ENCODE peak calls at places on chromosome 7, in seven cellular contexts. W is psoas muscle, Y is HCT116, L is heart left ventricle, V is stomach, M is colonic mucosa, F is breast epithelium. Z is an unnamed sample. For H3K36me3, the result is how much of the 10 kb centered on the place peaks cover.

GRCh38 chr7:141999219-141999618 is 3.5 kb downstream of the MGAM start:
- DNase-seq in W (no peak), Y (no peak), L (no peak), V (no peak), M (peak), F (no peak), Z (no peak)

GRCh38 chr7:9488555-9488954 is 1055.1 kb downstream of the NXPH1 start:
- DNase-seq in W (no peak), Y (no peak), L (no peak), V (no peak), M (no peak), F (no peak), Z (no peak)

GRCh38 chr7:14092376-14092775 is 102.9 kb upstream of the ETV1 start:
- DNase-seq in W (no peak), Y (no peak), L (no peak), V (no peak), M (no peak), F (no peak), Z (no peak)

GRCh38 chr7:114997487-114998404 is 75.9 kb downstream of the MDFIC start:
- DNase-seq in W (no peak), Y (no peak), L (no peak), V (no peak), M (no peak), F (no peak), Z (no peak)

GRCh38 chr7:34133983-34134782 is 228.8 kb downstream of the BMPER start:
- DNase-seq in W (peak), Y (peak), L (peak), V (peak), M (peak), F (no peak), Z (peak)

GRCh38 chr7:134307320-134307719 is 9.4 kb downstream of the SLC35B4 start:
- DNase-seq in W (no peak), Y (no peak), L (no peak), V (no peak), M (no peak), F (no peak), Z (no peak)

GRCh38 chr7:141916099-141916498 is at the start of gene OR9A4:
- DNase-seq in W (no peak), Y (no peak), L (no peak), V (no peak), M (no peak), F (no peak), Z (no peak)

GRCh38 chr7:23418046-23418445 is 52.2 kb downstream of the IGF2BP3 start:
- DNase-seq in W (no peak), Y (no peak), L (no peak), V (no peak), M (no peak), F (no peak), Z (no peak)

GRCh38 chr7:27110977-27111752 is 8.7 kb upstream of the HOXA2 start:
- DNase-seq in W (peak), Y (no peak), L (no peak), V (no peak), M (peak), F (no peak), Z (no peak)

GRCh38 chr7:92061154-92061553 is 73.1 kb downstream of the CYP51A1 start:
- DNase-seq in W (peak), Y (no peak), L (no peak), V (no peak), M (peak), F (no peak), Z (no peak)

GRCh38 chr7:140023728-140024127 is 39.0 kb downstream of the PARP12 start:
- DNase-seq in W (no peak), Y (no peak), L (no peak), V (no peak), M (no peak), F (no peak), Z (no peak)

GRCh38 chr7:46651561-46652088 is 730.6 kb upstream of the IGFBP3 start:
- DNase-seq in W (no peak), Y (peak), L (no peak), V (peak), M (peak), F (no peak), Z (no peak)

GRCh38 chr7:55113760-55114541 is 95.1 kb downstream of the EGFR start:
- DNase-seq in W (no peak), Y (no peak), L (no peak), V (no peak), M (no peak), F (no peak), Z (no peak)

GRCh38 chr7:117972606-117973005 is 99.4 kb upstream of the CTTNBP2 start:
- DNase-seq in W (no peak), Y (no peak), L (no peak), V (no peak), M (no peak), F (peak), Z (peak)

GRCh38 chr7:4799508-4800268 is 24.3 kb downstream of the AP5Z1 start:
- DNase-seq in W (no peak), Y (no peak), L (peak), V (no peak), M (no peak), F (peak), Z (no peak)

GRCh38 chr7:75649462-75649861 is 89.3 kb downstream of the HIP1 start:
- DNase-seq in W (no peak), Y (no peak), L (peak), V (no peak), M (no peak), F (peak), Z (no peak)

GRCh38 chr7:148987751-148988512 is 40.4 kb downstream of the PDIA4 start:
- DNase-seq in W (no peak), Y (no peak), L (no peak), V (peak), M (peak), F (no peak), Z (no peak)

GRCh38 chr7:28573059-28573553 is 160.8 kb downstream of the CREB5 start:
- DNase-seq in W (no peak), Y (no peak), L (peak), V (peak), M (peak), F (peak), Z (no peak)

GRCh38 chr7:151871904-151872303 is 5.0 kb downstream of the PRKAG2 start:
- DNase-seq in W (peak), Y (no peak), L (no peak), V (no peak), M (no peak), F (no peak), Z (no peak)

GRCh38 chr7:117068511-117069155 is 115.3 kb downstream of the ST7 start:
- DNase-seq in W (no peak), Y (no peak), L (no peak), V (no peak), M (no peak), F (no peak), Z (no peak)

GRCh38 chr7:74134117-74134539 is 40.0 kb upstream of the EIF4H start:
- DNase-seq in W (no peak), Y (no peak), L (no peak), V (no peak), M (peak), F (no peak), Z (no peak)

GRCh38 chr7:41943098-41943577 is 240.2 kb upstream of the INHBA start:
- DNase-seq in W (peak), Y (peak), L (peak), V (peak), M (peak), F (peak), Z (peak)

GRCh38 chr7:4738711-4739527 is 36.5 kb upstream of the AP5Z1 start:
- DNase-seq in W (no peak), Y (peak), L (peak), V (peak), M (no peak), F (no peak), Z (no peak)

GRCh38 chr7:113730309-113730955 is 188.4 kb downstream of the PPP1R3A start:
- DNase-seq in W (no peak), Y (no peak), L (no peak), V (no peak), M (no peak), F (no peak), Z (no peak)

GRCh38 chr7:103504505-103505135 is 58.6 kb upstream of the SLC26A5 start:
- DNase-seq in W (no peak), Y (no peak), L (no peak), V (no peak), M (no peak), F (no peak), Z (no peak)

GRCh38 chr7:154879629-154880028 is 123.3 kb downstream of the PAXIP1 start:
- DNase-seq in W (no peak), Y (no peak), L (no peak), V (peak), M (peak), F (no peak), Z (no peak)

GRCh38 chr7:90965211-90965610 is 299.0 kb upstream of the FZD1 start:
- DNase-seq in W (no peak), Y (no peak), L (no peak), V (no peak), M (no peak), F (no peak), Z (no peak)
- TF ChIP-seq CTCF in W (no peak), Y (no peak), L (no peak), V (no peak), M (no peak), F (no peak), Z (no peak)

GRCh38 chr7:43117842-43118241 is 5.4 kb downstream of the HECW1 start:
- DNase-seq in W (no peak), Y (no peak), L (no peak), V (no peak), M (no peak), F (no peak), Z (no peak)

GRCh38 chr7:43124388-43124787 is 11.9 kb downstream of the HECW1 start:
- DNase-seq in W (no peak), Y (no peak), L (no peak), V (no peak), M (no peak), F (no peak), Z (no peak)

GRCh38 chr7:43119371-43120069 is 7.1 kb downstream of the HECW1 start:
- DNase-seq in W (no peak), Y (no peak), L (no peak), V (no peak), M (no peak), F (no peak), Z (no peak)

DNA sequence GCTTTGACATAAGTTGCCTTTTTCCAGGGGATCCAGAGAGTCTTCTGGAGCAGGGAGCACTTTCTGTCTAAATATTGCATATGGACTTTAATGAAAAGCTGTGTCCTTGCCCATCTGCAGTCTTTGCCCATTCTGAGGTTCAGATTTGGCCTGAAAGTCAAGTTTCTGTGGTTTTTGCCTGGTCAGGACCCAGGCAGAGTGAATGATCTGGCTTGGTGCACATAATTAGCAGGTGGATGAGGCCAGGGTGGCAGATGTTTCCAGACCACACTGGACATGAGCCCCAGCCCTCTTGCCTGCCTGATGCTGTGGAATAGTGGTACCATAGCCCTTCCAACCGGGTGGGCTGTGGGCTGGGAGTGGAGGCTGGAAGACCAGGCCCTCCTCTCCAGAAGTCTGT is 11.0 kb downstream of the HECW1 start:
- DNase-seq in W (no peak), Y (no peak), L (no peak), V (no peak), M (no peak), F (no peak), Z (no peak)
- H3K36me3 ChIP-seq in W (under half), Y (under half), L (under half), V (under half), M (under half), F (under half), Z (under half)

DNA sequence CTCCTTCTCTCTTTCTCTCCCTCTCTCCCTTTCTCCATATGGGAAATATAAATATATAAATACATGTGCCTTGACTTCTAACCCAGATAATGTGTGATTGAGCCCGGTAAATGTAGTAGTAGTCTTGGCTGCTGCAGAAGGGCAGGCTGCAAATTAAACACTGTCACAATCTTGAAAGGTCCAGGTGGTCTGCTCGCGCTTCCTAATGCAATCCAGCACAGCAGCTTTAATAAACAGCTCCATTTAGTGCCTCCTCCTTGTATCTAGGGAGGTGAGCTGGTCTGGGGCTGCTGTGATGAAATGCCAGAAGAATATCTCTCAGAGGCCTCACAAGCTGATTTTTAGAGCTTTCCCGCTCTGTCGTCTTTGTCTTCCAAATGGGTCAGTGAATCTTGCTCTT is 765 bp downstream of the POU6F2 start:
- DNase-seq in W (no peak), Y (no peak), L (no peak), V (no peak), M (no peak), F (no peak), Z (no peak)
- TF ChIP-seq CTCF in W (no peak), Y (no peak), L (no peak), V (no peak), M (no peak), F (no peak), Z (no peak)

GRCh38 chr7:99571768-99572167 is 13.3 kb downstream of the ZNF655 start:
- DNase-seq in W (no peak), Y (no peak), L (no peak), V (no peak), M (no peak), F (no peak), Z (no peak)
- H3K36me3 ChIP-seq in W (under half), Y (under half), L (half or more), V (half or more), M (under half), F (under half), Z (half or more)

GRCh38 chr7:332646-333398 is 42.9 kb downstream of the FOXL3 start:
- DNase-seq in W (peak), Y (peak), L (peak), V (peak), M (peak), F (peak), Z (peak)
- TF ChIP-seq CTCF in W (peak), Y (peak), L (peak), V (peak), M (peak), F (peak), Z (peak)

GRCh38 chr7:94355389-94355788 is 39.3 kb upstream of the COL1A2 start:
- DNase-seq in W (no peak), Y (no peak), L (no peak), V (no peak), M (no peak), F (no peak), Z (no peak)

GRCh38 chr7:94357076-94357475 is 37.6 kb upstream of the COL1A2 start:
- DNase-seq in W (no peak), Y (no peak), L (no peak), V (no peak), M (no peak), F (no peak), Z (no peak)

GRCh38 chr7:94352854-94353253 is 41.8 kb upstream of the COL1A2 start:
- DNase-seq in W (no peak), Y (no peak), L (no peak), V (no peak), M (no peak), F (no peak), Z (no peak)

GRCh38 chr7:94351703-94352102 is 43.0 kb upstream of the COL1A2 start:
- DNase-seq in W (no peak), Y (no peak), L (no peak), V (no peak), M (no peak), F (no peak), Z (no peak)

DNA sequence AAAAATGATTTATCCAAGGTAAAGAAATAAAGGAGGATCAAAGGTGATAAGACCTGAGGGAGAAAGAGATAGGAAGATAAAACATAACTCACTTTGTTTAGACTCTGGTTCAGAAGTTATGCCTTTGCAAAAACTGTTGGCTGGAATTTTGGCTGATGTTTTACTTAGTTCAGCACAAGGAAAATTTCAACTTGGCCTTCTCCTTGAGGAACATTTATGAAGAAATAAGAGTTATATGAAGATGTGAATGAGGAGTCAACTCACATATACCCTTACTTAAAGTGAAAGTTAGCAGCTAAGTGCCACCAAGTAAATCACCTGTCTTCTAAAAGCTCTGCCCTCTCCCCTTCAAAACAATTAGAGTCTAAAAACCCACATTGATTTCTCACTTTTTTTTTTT is 39.7 kb upstream of the COL1A2 start:
- DNase-seq in W (no peak), Y (no peak), L (no peak), V (no peak), M (no peak), F (no peak), Z (no peak)
- H3K36me3 ChIP-seq in W (under half), Y (under half), L (under half), V (under half), M (under half), F (under half), Z (under half)

Z was measured in tibial artery.